ENCODE peak calls at places on chromosomes 6 and 20, in five cellular contexts. One of them, this sample, is unnamed.

GRCh38 chr6:126913658-126914057 is 204.8 kb upstream of the RSPO3 start:
- DNase-seq in progenitor cell of endocrine pancreas: no peak
- DNase-seq in epithelial cell of esophagus: no peak
- DNase-seq in sigmoid colon: no peak
- DNase-seq in left ventricle myocardium inferior: no peak
- DNase-seq in this sample: no peak

GRCh38 chr6:45647341-45648138 is 269.8 kb upstream of the SUPT3H start:
- DNase-seq in progenitor cell of endocrine pancreas: no peak
- DNase-seq in epithelial cell of esophagus: peak; percentile 42
- DNase-seq in sigmoid colon: no peak
- DNase-seq in left ventricle myocardium inferior: no peak
- DNase-seq in this sample: no peak

GRCh38 chr20:5136096-5136495 is 9.3 kb downstream of the CDS2 start:
- DNase-seq in progenitor cell of endocrine pancreas: no peak
- DNase-seq in epithelial cell of esophagus: no peak
- DNase-seq in sigmoid colon: no peak
- DNase-seq in left ventricle myocardium inferior: no peak
- DNase-seq in this sample: no peak

GRCh38 chr20:982754-983153 is 19.4 kb downstream of the RSPO4 start:
- DNase-seq in progenitor cell of endocrine pancreas: no peak
- DNase-seq in epithelial cell of esophagus: no peak
- DNase-seq in sigmoid colon: no peak
- DNase-seq in left ventricle myocardium inferior: no peak
- DNase-seq in this sample: no peak

GRCh38 chr20:36493801-36494114 is 47.6 kb upstream of the MYL9 start:
- DNase-seq in progenitor cell of endocrine pancreas: no peak
- DNase-seq in epithelial cell of esophagus: no peak
- DNase-seq in sigmoid colon: peak; percentile 94
- DNase-seq in left ventricle myocardium inferior: peak; percentile 74
- DNase-seq in this sample: no peak

GRCh38 chr20:59149678-59150504 is 13.7 kb upstream of the ZNF831 start:
- DNase-seq in progenitor cell of endocrine pancreas: no peak
- DNase-seq in epithelial cell of esophagus: no peak
- DNase-seq in sigmoid colon: no peak
- DNase-seq in left ventricle myocardium inferior: peak; percentile 25
- DNase-seq in this sample: peak; percentile 37

GRCh38 chr20:31523361-31524283 is 9.4 kb downstream of the HM13 start:
- DNase-seq in progenitor cell of endocrine pancreas: no peak
- DNase-seq in epithelial cell of esophagus: no peak
- DNase-seq in sigmoid colon: no peak
- DNase-seq in left ventricle myocardium inferior: no peak
- DNase-seq in this sample: no peak

GRCh38 chr6:100459291-100459690 is 5.4 kb downstream of the SIM1 start:
- DNase-seq in progenitor cell of endocrine pancreas: no peak
- DNase-seq in epithelial cell of esophagus: no peak
- DNase-seq in sigmoid colon: no peak
- DNase-seq in left ventricle myocardium inferior: no peak
- DNase-seq in this sample: no peak

GRCh38 chr6:152387091-152387490 is 250.1 kb downstream of the SYNE1 start:
- DNase-seq in progenitor cell of endocrine pancreas: no peak
- DNase-seq in epithelial cell of esophagus: peak; percentile 56
- DNase-seq in sigmoid colon: no peak
- DNase-seq in left ventricle myocardium inferior: no peak
- DNase-seq in this sample: no peak

GRCh38 chr6:84652356-84653026 is 111.9 kb downstream of the TBX18 start:
- DNase-seq in progenitor cell of endocrine pancreas: no peak
- DNase-seq in epithelial cell of esophagus: peak; percentile 66
- DNase-seq in sigmoid colon: no peak
- DNase-seq in left ventricle myocardium inferior: no peak
- DNase-seq in this sample: no peak

GRCh38 chr6:20866038-20866437 is 331.8 kb downstream of the CDKAL1 start:
- DNase-seq in progenitor cell of endocrine pancreas: no peak
- DNase-seq in epithelial cell of esophagus: no peak
- DNase-seq in sigmoid colon: no peak
- DNase-seq in left ventricle myocardium inferior: no peak
- DNase-seq in this sample: no peak

GRCh38 chr20:61723538-61724257 is 342.0 kb downstream of the TAF4 start:
- DNase-seq in progenitor cell of endocrine pancreas: no peak
- DNase-seq in epithelial cell of esophagus: no peak
- DNase-seq in sigmoid colon: no peak
- DNase-seq in left ventricle myocardium inferior: no peak
- DNase-seq in this sample: no peak
- TF ChIP-seq CTCF in progenitor cell of endocrine pancreas: no peak
- TF ChIP-seq CTCF in epithelial cell of esophagus: no peak
- TF ChIP-seq CTCF in sigmoid colon: no peak
- TF ChIP-seq CTCF in left ventricle myocardium inferior: no peak
- TF ChIP-seq CTCF in this sample: no peak

GRCh38 chr6:116390571-116390970 is 19.8 kb downstream of the DSE start:
- DNase-seq in progenitor cell of endocrine pancreas: no peak
- DNase-seq in epithelial cell of esophagus: no peak
- DNase-seq in sigmoid colon: no peak
- DNase-seq in left ventricle myocardium inferior: no peak
- DNase-seq in this sample: no peak

GRCh38 chr6:116395647-116396046 is 24.9 kb downstream of the DSE start:
- DNase-seq in progenitor cell of endocrine pancreas: no peak
- DNase-seq in epithelial cell of esophagus: no peak
- DNase-seq in sigmoid colon: no peak
- DNase-seq in left ventricle myocardium inferior: no peak
- DNase-seq in this sample: no peak

GRCh38 chr6:116392158-116393032 is 21.6 kb downstream of the DSE start:
- DNase-seq in progenitor cell of endocrine pancreas: no peak
- DNase-seq in epithelial cell of esophagus: peak; percentile 77
- DNase-seq in sigmoid colon: no peak
- DNase-seq in left ventricle myocardium inferior: no peak
- DNase-seq in this sample: no peak

GRCh38 chr6:116396451-116396850 is 25.7 kb downstream of the DSE start:
- DNase-seq in progenitor cell of endocrine pancreas: no peak
- DNase-seq in epithelial cell of esophagus: no peak
- DNase-seq in sigmoid colon: no peak
- DNase-seq in left ventricle myocardium inferior: no peak
- DNase-seq in this sample: no peak

DNA sequence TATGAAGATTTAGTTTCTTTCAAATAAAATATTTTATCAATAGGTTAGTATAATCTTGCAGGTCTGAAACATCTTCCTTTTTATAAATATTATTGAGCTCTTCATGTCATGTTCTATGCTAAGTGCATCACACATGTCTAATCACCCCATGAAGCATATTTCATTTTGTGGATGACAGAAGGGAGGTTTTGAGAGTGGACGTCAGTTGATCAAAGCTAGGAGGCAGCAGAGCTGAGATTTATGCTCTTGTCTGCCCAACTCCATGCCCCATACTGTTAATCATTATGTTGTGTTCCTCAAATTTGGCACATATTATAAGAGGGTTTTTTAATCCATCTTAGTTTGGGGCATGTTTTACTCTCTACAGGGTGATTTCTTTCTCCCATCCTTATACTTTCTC is 22.7 kb downstream of the DSE start:
- DNase-seq in progenitor cell of endocrine pancreas: no peak
- DNase-seq in epithelial cell of esophagus: no peak
- DNase-seq in sigmoid colon: no peak
- DNase-seq in left ventricle myocardium inferior: no peak
- DNase-seq in this sample: no peak
- TF ChIP-seq CTCF in progenitor cell of endocrine pancreas: no peak
- TF ChIP-seq CTCF in epithelial cell of esophagus: no peak
- TF ChIP-seq CTCF in sigmoid colon: no peak
- TF ChIP-seq CTCF in left ventricle myocardium inferior: no peak
- TF ChIP-seq CTCF in this sample: no peak

GRCh38 chr20:34300809-34301586 is 2.2 kb downstream of the AHCY start:
- DNase-seq in progenitor cell of endocrine pancreas: no peak
- DNase-seq in epithelial cell of esophagus: no peak
- DNase-seq in sigmoid colon: no peak
- DNase-seq in left ventricle myocardium inferior: peak; percentile 28
- DNase-seq in this sample: no peak

GRCh38 chr20:34299925-34300806 is 3.0 kb downstream of the AHCY start:
- DNase-seq in progenitor cell of endocrine pancreas: no peak
- DNase-seq in epithelial cell of esophagus: peak; percentile 38
- DNase-seq in sigmoid colon: no peak
- DNase-seq in left ventricle myocardium inferior: no peak
- DNase-seq in this sample: no peak

GRCh38 chr20:34301587-34302311 is 1.4 kb downstream of the AHCY start:
- DNase-seq in progenitor cell of endocrine pancreas: no peak
- DNase-seq in epithelial cell of esophagus: no peak
- DNase-seq in sigmoid colon: no peak
- DNase-seq in left ventricle myocardium inferior: no peak
- DNase-seq in this sample: no peak

GRCh38 chr20:34302723-34303528 is at the start of gene AHCY:
- DNase-seq in progenitor cell of endocrine pancreas: peak; percentile 96
- DNase-seq in epithelial cell of esophagus: peak; percentile 99
- DNase-seq in sigmoid colon: peak; percentile 98
- DNase-seq in left ventricle myocardium inferior: peak; percentile 97
- DNase-seq in this sample: peak; percentile 96

GRCh38 chr20:34302312-34302722 is 838 bp downstream of the AHCY start:
- DNase-seq in progenitor cell of endocrine pancreas: no peak
- DNase-seq in epithelial cell of esophagus: peak; percentile 70
- DNase-seq in sigmoid colon: no peak
- DNase-seq in left ventricle myocardium inferior: no peak
- DNase-seq in this sample: no peak
- TF ChIP-seq CTCF in progenitor cell of endocrine pancreas: peak; percentile 64
- TF ChIP-seq CTCF in epithelial cell of esophagus: peak; percentile 7
- TF ChIP-seq CTCF in sigmoid colon: peak; percentile 17
- TF ChIP-seq CTCF in left ventricle myocardium inferior: no peak
- TF ChIP-seq CTCF in this sample: no peak

DNA sequence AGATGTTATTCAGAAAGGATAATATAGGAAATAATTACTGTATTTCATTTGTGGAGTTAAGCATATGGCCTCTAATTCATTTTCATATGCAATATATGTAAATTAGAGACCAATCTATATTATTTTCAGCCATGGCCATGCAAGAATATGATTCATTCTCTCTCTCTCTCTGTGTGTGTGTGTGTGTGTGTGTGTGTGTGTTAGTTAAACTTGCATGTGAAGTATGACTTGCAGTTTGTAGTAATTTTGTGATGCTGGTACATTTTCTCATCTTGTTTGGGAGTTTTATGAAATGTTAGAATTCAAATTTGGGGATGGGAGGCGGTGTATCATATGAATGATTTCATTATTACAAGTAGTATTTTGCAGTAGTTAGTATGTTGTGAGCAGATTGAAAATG is 74.8 kb downstream of the JARID2 start:
- DNase-seq in progenitor cell of endocrine pancreas: no peak
- DNase-seq in epithelial cell of esophagus: peak; percentile 42
- DNase-seq in sigmoid colon: no peak
- DNase-seq in left ventricle myocardium inferior: no peak
- DNase-seq in this sample: no peak
- TF ChIP-seq CTCF in progenitor cell of endocrine pancreas: no peak
- TF ChIP-seq CTCF in epithelial cell of esophagus: no peak
- TF ChIP-seq CTCF in sigmoid colon: no peak
- TF ChIP-seq CTCF in left ventricle myocardium inferior: no peak
- TF ChIP-seq CTCF in this sample: no peak

GRCh38 chr6:159972506-159973268 is 3.8 kb downstream of the IGF2R start:
- DNase-seq in progenitor cell of endocrine pancreas: no peak
- DNase-seq in epithelial cell of esophagus: no peak
- DNase-seq in sigmoid colon: no peak
- DNase-seq in left ventricle myocardium inferior: no peak
- DNase-seq in this sample: no peak

GRCh38 chr6:159971341-159972178 is 2.7 kb downstream of the IGF2R start:
- DNase-seq in progenitor cell of endocrine pancreas: no peak
- DNase-seq in epithelial cell of esophagus: no peak
- DNase-seq in sigmoid colon: no peak
- DNase-seq in left ventricle myocardium inferior: no peak
- DNase-seq in this sample: no peak

GRCh38 chr6:159969204-159969912 is 476 bp downstream of the IGF2R start:
- DNase-seq in progenitor cell of endocrine pancreas: peak; percentile 42
- DNase-seq in epithelial cell of esophagus: peak; percentile 32
- DNase-seq in sigmoid colon: peak; percentile 76
- DNase-seq in left ventricle myocardium inferior: peak; percentile 49
- DNase-seq in this sample: peak; percentile 71

GRCh38 chr6:159969921-159970320 is 1.0 kb downstream of the IGF2R start:
- DNase-seq in progenitor cell of endocrine pancreas: peak; percentile 17
- DNase-seq in epithelial cell of esophagus: peak; percentile 66
- DNase-seq in sigmoid colon: peak; percentile 82
- DNase-seq in left ventricle myocardium inferior: no peak
- DNase-seq in this sample: peak; percentile 45

GRCh38 chr6:159970659-159971063 is 1.8 kb downstream of the IGF2R start:
- DNase-seq in progenitor cell of endocrine pancreas: no peak
- DNase-seq in epithelial cell of esophagus: no peak
- DNase-seq in sigmoid colon: no peak
- DNase-seq in left ventricle myocardium inferior: no peak
- DNase-seq in this sample: no peak
- TF ChIP-seq CTCF in progenitor cell of endocrine pancreas: no peak
- TF ChIP-seq CTCF in epithelial cell of esophagus: no peak
- TF ChIP-seq CTCF in sigmoid colon: no peak
- TF ChIP-seq CTCF in left ventricle myocardium inferior: no peak
- TF ChIP-seq CTCF in this sample: no peak

GRCh38 chr20:34792687-34793363 is 32.6 kb downstream of the NCOA6 start:
- DNase-seq in progenitor cell of endocrine pancreas: no peak
- DNase-seq in epithelial cell of esophagus: no peak
- DNase-seq in sigmoid colon: no peak
- DNase-seq in left ventricle myocardium inferior: no peak
- DNase-seq in this sample: no peak
- TF ChIP-seq CTCF in progenitor cell of endocrine pancreas: no peak
- TF ChIP-seq CTCF in epithelial cell of esophagus: no peak
- TF ChIP-seq CTCF in sigmoid colon: no peak
- TF ChIP-seq CTCF in left ventricle myocardium inferior: no peak
- TF ChIP-seq CTCF in this sample: no peak

DNA sequence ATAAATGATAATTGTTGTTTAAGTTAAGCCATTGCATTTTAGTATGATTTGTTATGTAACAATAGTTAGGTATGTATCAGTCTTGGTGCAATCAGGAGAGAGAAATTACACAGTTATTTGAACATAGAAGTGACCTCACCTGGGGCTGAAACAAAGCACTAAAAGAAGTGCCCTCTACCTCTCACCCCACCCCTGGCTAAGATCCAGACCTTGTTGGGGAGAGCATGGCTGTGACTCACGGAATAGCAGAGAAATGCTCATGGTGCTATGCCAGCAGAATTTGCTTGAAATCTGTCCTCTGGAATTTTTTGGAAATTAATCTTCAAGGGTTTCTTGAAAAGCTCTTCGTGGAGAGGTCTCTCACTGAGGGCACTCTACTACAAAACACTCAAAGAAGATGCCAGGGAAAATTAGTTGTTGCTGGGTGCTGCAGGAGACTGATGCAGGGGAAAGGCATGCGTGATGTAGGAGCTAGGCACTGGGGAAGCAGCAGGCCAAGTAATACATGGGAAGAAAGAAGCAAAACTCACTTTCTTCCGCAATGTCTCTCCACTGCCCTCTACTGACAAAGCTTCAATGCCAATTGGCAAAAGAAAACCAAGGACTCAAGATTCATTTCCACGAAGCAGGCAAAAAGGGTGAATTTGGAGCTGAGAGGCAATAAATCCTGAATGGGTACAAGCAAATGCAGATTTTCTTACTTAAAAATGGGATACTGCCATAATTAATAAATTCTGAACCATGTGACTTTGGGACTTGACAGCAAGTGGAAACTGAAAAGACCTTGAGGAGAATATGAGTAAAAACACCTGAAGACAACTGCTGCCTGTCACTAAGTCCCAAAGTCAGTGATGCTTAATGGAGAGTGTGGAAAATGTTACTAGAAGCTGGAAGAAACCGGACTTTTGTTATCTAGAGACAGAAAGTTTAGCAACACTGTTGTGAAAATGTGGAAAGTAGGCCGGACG is 136.3 kb upstream of the ZNF184 start:
- DNase-seq in progenitor cell of endocrine pancreas: no peak
- DNase-seq in epithelial cell of esophagus: peak; percentile 89
- DNase-seq in sigmoid colon: no peak
- DNase-seq in left ventricle myocardium inferior: no peak
- DNase-seq in this sample: peak; percentile 33
- TF ChIP-seq CTCF in progenitor cell of endocrine pancreas: peak; percentile 75
- TF ChIP-seq CTCF in epithelial cell of esophagus: peak; percentile 96
- TF ChIP-seq CTCF in sigmoid colon: no peak
- TF ChIP-seq CTCF in left ventricle myocardium inferior: no peak
- TF ChIP-seq CTCF in this sample: peak; percentile 77